ENCODE peak calls at places on chromosomes 7 and 10, in seven cellular contexts. R is T-cell, X is WERI-Rb-1, S is A673, M is heart left ventricle, Z is NCI-H2081, L is mammary epithelial cell. D is an unnamed sample.

GRCh38 chr10:42781893-42782445 is 626 bp upstream of the BMS1 start:
- DNase-seq in L (no peak), X (no peak), Z (no peak), M (no peak), S (peak), R (no peak), D (no peak)

GRCh38 chr7:132161231-132161915 is 414.9 kb downstream of the PLXNA4 start:
- DNase-seq in S (no peak), M (peak), X (no peak), L (no peak), Z (no peak), R (no peak), D (peak)

GRCh38 chr10:42981358-42982236 is 95.3 kb upstream of the RET start:
- DNase-seq in L (no peak), M (peak), S (no peak), Z (no peak), R (no peak), X (no peak), D (peak)

GRCh38 chr10:112917676-112918075 is 32.4 kb upstream of the TCF7L2 start:
- DNase-seq in M (no peak), L (no peak), S (no peak), Z (no peak), X (no peak), R (no peak), D (no peak)

GRCh38 chr10:100775346-100775745 is 30.0 kb downstream of the PAX2 start:
- DNase-seq in M (no peak), R (no peak), S (no peak), Z (no peak), X (no peak), L (no peak), D (no peak)

GRCh38 chr7:939843-940242 is 14.6 kb downstream of the ADAP1 start:
- DNase-seq in Z (no peak), R (no peak), M (no peak), X (no peak), S (no peak), L (no peak), D (no peak)

GRCh38 chr10:97714401-97715258 is 1.1 kb downstream of the MARVELD1 start:
- DNase-seq in M (peak), R (no peak), X (peak), Z (peak), S (peak), L (peak), D (peak)

GRCh38 chr7:99707096-99707495 is 27.3 kb upstream of the CYP3A5 start:
- DNase-seq in L (peak), M (no peak), R (no peak), Z (no peak), S (no peak), X (no peak), D (no peak)

GRCh38 chr7:38748056-38748610 is 117.0 kb upstream of the AMPH start:
- DNase-seq in M (no peak), X (no peak), L (no peak), Z (no peak), S (peak), R (no peak), D (no peak)

GRCh38 chr7:25849361-25850184 is 302.4 kb upstream of the NFE2L3 start:
- DNase-seq in X (no peak), M (peak), Z (no peak), L (peak), S (no peak), R (no peak), D (no peak)

GRCh38 chr10:132698761-132699391 is 87.1 kb downstream of the NKX6-2 start:
- DNase-seq in S (no peak), R (no peak), Z (no peak), M (peak), X (no peak), L (no peak), D (no peak)

D was measured in stomach.